ENCODE peak calls at places on chromosomes 13 and 19, in five cellular contexts. C, G, I, F and N are unnamed samples.

GRCh38 chr19:10505583-10506229 is 2.5 kb upstream of the KEAP1 start:
- DNase-seq in F (peak), G (peak), I (no peak), C (peak), N (no peak)

GRCh38 chr19:17687857-17688784 is at the start of gene UNC13A:
- DNase-seq in C (peak), G (no peak), F (no peak), I (peak), N (no peak)

GRCh38 chr13:24277721-24278120 is 31.7 kb upstream of the C1QTNF9 start:
- DNase-seq in G (no peak), C (no peak), F (no peak), I (no peak), N (peak)

GRCh38 chr19:47542030-47542475 is 27.2 kb upstream of the NAPA start:
- DNase-seq in F (peak), G (no peak), I (no peak), C (no peak), N (no peak)

GRCh38 chr13:44576396-44577235 is 486 bp upstream of the TSC22D1 start:
- DNase-seq in C (no peak), I (peak), G (no peak), F (peak), N (no peak)

GRCh38 chr19:50646074-50646807 is 3.0 kb upstream of the C19orf81 start:
- DNase-seq in C (no peak), I (peak), F (no peak), G (no peak), N (no peak)

GRCh38 chr19:46364359-46364758 is 17.5 kb downstream of the PPP5C start:
- DNase-seq in I (no peak), C (no peak), G (no peak), F (no peak), N (no peak)

GRCh38 chr19:50794074-50794777 is 4.0 kb downstream of the ACP4 start:
- DNase-seq in C (peak), I (no peak), F (no peak), G (no peak), N (no peak)

GRCh38 chr19:18438331-18439024 is 545 bp upstream of the ISYNA1 start:
- DNase-seq in G (no peak), C (no peak), I (no peak), F (no peak), N (peak)

GRCh38 chr19:3550947-3551807 is 6.2 kb downstream of the MFSD12 start:
- DNase-seq in I (no peak), C (no peak), F (no peak), G (no peak), N (no peak)

GRCh38 chr13:91058066-91058465 is 289.4 kb upstream of the MIR17HG start:
- DNase-seq in I (no peak), F (no peak), G (no peak), C (no peak), N (no peak)

GRCh38 chr19:49411681-49412321 is 11.4 kb downstream of the PTH2 start:
- DNase-seq in I (no peak), F (no peak), C (no peak), G (no peak), N (no peak)

GRCh38 chr19:16371540-16371986 is 46.9 kb downstream of the KLF2 start:
- DNase-seq in F (no peak), G (peak), I (no peak), C (peak), N (no peak)

GRCh38 chr13:26708007-26708297 is 52.6 kb downstream of the GPR12 start:
- DNase-seq in G (no peak), I (no peak), C (no peak), F (no peak), N (no peak)

GRCh38 chr19:14413765-14414171 is 5.4 kb downstream of the DDX39A start:
- DNase-seq in I (no peak), F (no peak), C (no peak), G (no peak), N (no peak)

GRCh38 chr19:7251502-7251901 is 42.7 kb downstream of the INSR start:
- DNase-seq in C (no peak), F (no peak), G (no peak), I (no peak), N (no peak)

DNA sequence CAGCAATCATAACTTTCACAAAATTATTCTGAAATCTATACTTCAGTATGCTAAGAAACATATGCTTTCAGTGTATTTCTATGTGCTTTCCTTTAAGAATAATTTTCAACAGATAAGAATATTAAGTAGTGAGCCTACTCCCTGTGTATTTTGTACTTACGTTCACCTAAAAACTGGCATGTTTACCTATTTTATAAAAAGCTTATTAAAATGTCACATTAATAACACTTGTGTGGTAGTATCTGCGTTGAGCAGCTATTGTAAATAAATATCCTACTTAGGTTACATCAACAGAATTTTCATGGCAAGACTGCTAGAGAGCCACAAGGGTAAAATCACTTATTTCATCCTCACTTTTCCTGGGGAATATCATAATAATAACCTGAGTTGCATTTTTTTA is 113.4 kb upstream of the SLITRK5 start:
- DNase-seq in F (no peak), C (no peak), I (no peak), G (no peak), N (no peak)
- TF ChIP-seq CTCF in F (no peak), C (no peak), I (no peak), G (no peak), N (no peak)

GRCh38 chr19:1355258-1355973 is 28.3 kb upstream of the NDUFS7 start:
- DNase-seq in C (peak), F (no peak), G (no peak), I (no peak), N (no peak)

GRCh38 chr19:1355974-1356865 is 27.5 kb upstream of the NDUFS7 start:
- DNase-seq in G (no peak), I (no peak), C (peak), F (no peak), N (no peak)

GRCh38 chr19:1357695-1358094 is 26.0 kb upstream of the NDUFS7 start:
- DNase-seq in G (no peak), I (no peak), F (no peak), C (no peak), N (no peak)

GRCh38 chr19:1353144-1353543 is 30.6 kb upstream of the NDUFS7 start:
- DNase-seq in C (no peak), G (no peak), I (no peak), F (no peak), N (no peak)

GRCh38 chr19:1354496-1355257 is 29.0 kb upstream of the NDUFS7 start:
- DNase-seq in I (peak), G (peak), C (peak), F (peak), N (peak)
- TF ChIP-seq CTCF in I (no peak), G (no peak), C (no peak), F (no peak), N (no peak)

DNA sequence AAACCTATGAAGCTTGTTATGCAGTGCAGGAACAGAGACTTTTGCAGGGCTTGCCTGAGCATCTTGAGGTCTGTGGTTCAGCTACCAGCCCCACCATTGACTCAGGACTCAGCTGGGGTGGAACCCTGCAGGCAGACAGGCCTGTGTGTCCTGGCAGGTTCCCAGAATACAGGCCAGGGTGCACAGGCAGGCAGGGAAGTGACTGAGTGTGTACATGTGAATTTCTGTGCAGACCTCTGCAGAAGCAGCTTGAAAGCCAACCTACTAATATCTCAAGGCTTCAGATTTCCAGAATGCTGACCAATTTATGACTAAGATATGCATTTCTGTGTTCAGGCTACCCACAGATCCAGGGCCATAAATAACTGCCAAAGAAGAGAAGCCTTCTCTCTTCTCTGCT is 254.4 kb downstream of the DLEU7 start:
- DNase-seq in G (no peak), C (no peak), F (no peak), I (peak), N (no peak)
- TF ChIP-seq CTCF in G (no peak), C (no peak), F (no peak), I (no peak), N (no peak)

GRCh38 chr13:73323615-73324014 is 264.8 kb downstream of the KLF5 start:
- DNase-seq in I (no peak), C (no peak), F (no peak), G (no peak), N (no peak)
- TF ChIP-seq CTCF in I (no peak), C (no peak), F (no peak), G (no peak), N (no peak)

GRCh38 chr19:23822735-23823134 is 64.0 kb upstream of the ZNF681 start:
- DNase-seq in G (no peak), I (peak), F (no peak), C (no peak), N (no peak)

GRCh38 chr19:23823952-23824389 is 65.3 kb upstream of the ZNF681 start:
- DNase-seq in G (no peak), C (peak), F (no peak), I (no peak), N (no peak)
- TF ChIP-seq CTCF in G (no peak), C (peak), F (no peak), I (no peak), N (no peak)

DNA sequence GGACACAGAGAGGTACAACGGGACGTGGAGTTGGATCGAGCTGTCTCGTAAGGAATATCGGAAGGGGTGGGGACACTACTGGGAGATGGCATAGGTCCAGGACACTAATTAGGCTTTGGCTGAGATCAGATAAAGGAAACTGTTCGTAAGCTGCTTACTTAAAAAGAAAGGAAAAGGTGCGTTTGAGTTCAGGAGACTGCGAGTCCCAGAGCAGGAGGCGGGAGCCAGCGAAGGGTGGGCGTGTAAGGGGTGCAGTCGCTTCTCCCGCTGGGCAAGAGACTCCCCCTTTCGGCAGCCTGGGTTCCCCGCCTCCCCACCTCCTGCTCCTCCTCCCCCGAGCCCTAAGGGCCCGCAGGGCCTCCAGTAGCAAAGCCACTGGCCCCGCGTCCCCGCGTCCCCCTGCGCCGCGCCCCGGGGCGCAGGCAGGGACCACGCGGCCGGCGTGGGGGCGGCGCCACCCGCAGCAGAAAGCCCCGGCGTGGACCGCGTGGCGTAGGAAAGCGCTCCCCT is 571 bp downstream of the ABCC4 start:
- DNase-seq in G (peak), C (peak), F (peak), I (peak), N (no peak)
- TF ChIP-seq CTCF in G (no peak), C (no peak), F (no peak), I (peak), N (no peak)